ENCODE peak calls at places on chromosomes 7 and 10, in six cellular contexts. One of them, this sample, is unnamed.

GRCh38 chr7:157513162-157513621 is 176.4 kb downstream of the DNAJB6 start:
- DNase-seq in psoas muscle: peak
- DNase-seq in sigmoid colon: no peak
- DNase-seq in RCC 7860: no peak
- DNase-seq in SW480: no peak
- DNase-seq in activated naive CD4-positive, alpha-beta T cell: no peak
- DNase-seq in this sample: no peak

GRCh38 chr7:47722126-47722525 is 140.2 kb upstream of the TNS3 start:
- DNase-seq in activated naive CD4-positive, alpha-beta T cell: no peak
- DNase-seq in RCC 7860: no peak
- DNase-seq in sigmoid colon: no peak
- DNase-seq in SW480: no peak
- DNase-seq in psoas muscle: no peak
- DNase-seq in this sample: no peak

GRCh38 chr7:33423646-33424020 is 294.3 kb downstream of the BBS9 start:
- DNase-seq in activated naive CD4-positive, alpha-beta T cell: no peak
- DNase-seq in RCC 7860: no peak
- DNase-seq in psoas muscle: no peak
- DNase-seq in SW480: no peak
- DNase-seq in sigmoid colon: no peak
- DNase-seq in this sample: peak

GRCh38 chr10:15238553-15239335 is 70.3 kb upstream of the NMT2 start:
- DNase-seq in sigmoid colon: no peak
- DNase-seq in SW480: no peak
- DNase-seq in RCC 7860: no peak
- DNase-seq in activated naive CD4-positive, alpha-beta T cell: no peak
- DNase-seq in psoas muscle: no peak
- DNase-seq in this sample: no peak

GRCh38 chr7:128398016-128398840 is 11.6 kb downstream of the IMPDH1 start:
- DNase-seq in SW480: peak
- DNase-seq in sigmoid colon: peak
- DNase-seq in RCC 7860: peak
- DNase-seq in psoas muscle: peak
- DNase-seq in activated naive CD4-positive, alpha-beta T cell: peak
- DNase-seq in this sample: peak

GRCh38 chr10:76231258-76231934 is 800.0 kb downstream of the LRMDA start:
- DNase-seq in psoas muscle: no peak
- DNase-seq in RCC 7860: no peak
- DNase-seq in activated naive CD4-positive, alpha-beta T cell: no peak
- DNase-seq in SW480: no peak
- DNase-seq in sigmoid colon: no peak
- DNase-seq in this sample: no peak

GRCh38 chr10:124221356-124222297 is 128.2 kb upstream of the CHST15 start:
- DNase-seq in activated naive CD4-positive, alpha-beta T cell: no peak
- DNase-seq in RCC 7860: peak
- DNase-seq in sigmoid colon: no peak
- DNase-seq in psoas muscle: peak
- DNase-seq in SW480: peak
- DNase-seq in this sample: no peak

GRCh38 chr7:94510582-94511456 is 1.2 kb downstream of the CASD1 start:
- DNase-seq in activated naive CD4-positive, alpha-beta T cell: no peak
- DNase-seq in sigmoid colon: no peak
- DNase-seq in SW480: peak
- DNase-seq in psoas muscle: peak
- DNase-seq in RCC 7860: peak
- DNase-seq in this sample: peak

GRCh38 chr10:3895045-3895609 is 110.1 kb upstream of the KLF6 start:
- DNase-seq in psoas muscle: no peak
- DNase-seq in sigmoid colon: no peak
- DNase-seq in SW480: no peak
- DNase-seq in RCC 7860: peak
- DNase-seq in activated naive CD4-positive, alpha-beta T cell: no peak
- DNase-seq in this sample: no peak

This sample was measured in small intestine.